ENCODE peak calls at places on chromosomes 2 and 18, in eight cellular contexts. One of them, this sample, is unnamed.
A peak's percentile ranks its signal among the peaks of the same experiment; 100 is the strongest.

GRCh38 chr2:224887159-224887558 is 155.1 kb downstream of the DOCK10 start:
- DNase-seq in upper lobe of right lung: no peak
- DNase-seq in HS-5: no peak
- DNase-seq in CD8-positive, alpha-beta T cell: no peak
- DNase-seq in non-pigmented ciliary epithelial cell: no peak
- DNase-seq in EL: peak; percentile 57
- DNase-seq in RKO: no peak
- DNase-seq in NCI-H1930: no peak
- DNase-seq in this sample: no peak

GRCh38 chr2:26621469-26622199 is 19.5 kb downstream of the CIB4 start:
- DNase-seq in upper lobe of right lung: peak; percentile 16
- DNase-seq in HS-5: no peak
- DNase-seq in CD8-positive, alpha-beta T cell: no peak
- DNase-seq in non-pigmented ciliary epithelial cell: no peak
- DNase-seq in EL: peak; percentile 15
- DNase-seq in RKO: no peak
- DNase-seq in NCI-H1930: no peak
- DNase-seq in this sample: no peak

GRCh38 chr2:146108993-146109392 is 1589.1 kb upstream of the ZEB2 start:
- DNase-seq in upper lobe of right lung: no peak
- DNase-seq in HS-5: peak; percentile 53
- DNase-seq in CD8-positive, alpha-beta T cell: no peak
- DNase-seq in non-pigmented ciliary epithelial cell: no peak
- DNase-seq in EL: peak; percentile 63
- DNase-seq in RKO: no peak
- DNase-seq in NCI-H1930: no peak
- DNase-seq in this sample: no peak

GRCh38 chr2:74188018-74188601 is 9.4 kb upstream of the MOB1A start:
- DNase-seq in upper lobe of right lung: no peak
- DNase-seq in HS-5: peak; percentile 75
- DNase-seq in CD8-positive, alpha-beta T cell: no peak
- DNase-seq in non-pigmented ciliary epithelial cell: no peak
- DNase-seq in EL: peak; percentile 60
- DNase-seq in RKO: no peak
- DNase-seq in NCI-H1930: no peak
- DNase-seq in this sample: no peak

GRCh38 chr2:26581991-26582842 is 58.9 kb downstream of the CIB4 start:
- DNase-seq in upper lobe of right lung: peak; percentile 40
- DNase-seq in HS-5: no peak
- DNase-seq in CD8-positive, alpha-beta T cell: no peak
- DNase-seq in non-pigmented ciliary epithelial cell: no peak
- DNase-seq in EL: no peak
- DNase-seq in RKO: no peak
- DNase-seq in NCI-H1930: no peak
- DNase-seq in this sample: no peak

GRCh38 chr18:48634491-48634890 is 95.7 kb downstream of the CTIF start:
- DNase-seq in upper lobe of right lung: peak; percentile 29
- DNase-seq in HS-5: no peak
- DNase-seq in CD8-positive, alpha-beta T cell: no peak
- DNase-seq in non-pigmented ciliary epithelial cell: no peak
- DNase-seq in EL: no peak
- DNase-seq in RKO: no peak
- DNase-seq in NCI-H1930: no peak
- DNase-seq in this sample: no peak

GRCh38 chr2:29246388-29247300 is 131.4 kb downstream of the CLIP4 start:
- DNase-seq in upper lobe of right lung: no peak
- DNase-seq in HS-5: no peak
- DNase-seq in CD8-positive, alpha-beta T cell: no peak
- DNase-seq in non-pigmented ciliary epithelial cell: no peak
- DNase-seq in EL: no peak
- DNase-seq in RKO: no peak
- DNase-seq in NCI-H1930: no peak
- DNase-seq in this sample: no peak

GRCh38 chr2:43110442-43110871 is 115.9 kb downstream of the ZFP36L2 start:
- DNase-seq in upper lobe of right lung: no peak
- DNase-seq in HS-5: no peak
- DNase-seq in CD8-positive, alpha-beta T cell: no peak
- DNase-seq in non-pigmented ciliary epithelial cell: peak; percentile 65
- DNase-seq in EL: peak; percentile 68
- DNase-seq in RKO: no peak
- DNase-seq in NCI-H1930: no peak
- DNase-seq in this sample: no peak

GRCh38 chr2:239328306-239329191 is 72.3 kb downstream of the HDAC4 start:
- DNase-seq in upper lobe of right lung: no peak
- DNase-seq in HS-5: no peak
- DNase-seq in CD8-positive, alpha-beta T cell: no peak
- DNase-seq in non-pigmented ciliary epithelial cell: peak; percentile 38
- DNase-seq in EL: no peak
- DNase-seq in RKO: no peak
- DNase-seq in NCI-H1930: no peak
- DNase-seq in this sample: no peak

GRCh38 chr2:71791051-71791450 is 337.7 kb downstream of the DYSF start:
- DNase-seq in upper lobe of right lung: no peak
- DNase-seq in HS-5: no peak
- DNase-seq in CD8-positive, alpha-beta T cell: no peak
- DNase-seq in non-pigmented ciliary epithelial cell: no peak
- DNase-seq in EL: no peak
- DNase-seq in RKO: no peak
- DNase-seq in NCI-H1930: no peak
- DNase-seq in this sample: no peak

GRCh38 chr2:160075171-160075570 is 12.8 kb upstream of the PLA2R1 start:
- DNase-seq in upper lobe of right lung: no peak
- DNase-seq in HS-5: peak; percentile 77
- DNase-seq in CD8-positive, alpha-beta T cell: no peak
- DNase-seq in non-pigmented ciliary epithelial cell: peak; percentile 71
- DNase-seq in EL: peak; percentile 93
- DNase-seq in RKO: no peak
- DNase-seq in NCI-H1930: no peak
- DNase-seq in this sample: no peak

GRCh38 chr18:55510809-55511208 is 77.2 kb downstream of the TCF4 start:
- DNase-seq in upper lobe of right lung: no peak
- DNase-seq in HS-5: peak; percentile 47
- DNase-seq in CD8-positive, alpha-beta T cell: no peak
- DNase-seq in non-pigmented ciliary epithelial cell: peak; percentile 68
- DNase-seq in EL: peak; percentile 68
- DNase-seq in RKO: no peak
- DNase-seq in NCI-H1930: no peak
- DNase-seq in this sample: no peak

GRCh38 chr2:74792282-74792681 is 41.6 kb upstream of the HK2 start:
- DNase-seq in upper lobe of right lung: no peak
- DNase-seq in HS-5: no peak
- DNase-seq in CD8-positive, alpha-beta T cell: no peak
- DNase-seq in non-pigmented ciliary epithelial cell: no peak
- DNase-seq in EL: no peak
- DNase-seq in RKO: no peak
- DNase-seq in NCI-H1930: no peak
- DNase-seq in this sample: no peak

GRCh38 chr2:137357641-137358040 is 592.3 kb downstream of the THSD7B start:
- DNase-seq in upper lobe of right lung: no peak
- DNase-seq in HS-5: no peak
- DNase-seq in CD8-positive, alpha-beta T cell: no peak
- DNase-seq in non-pigmented ciliary epithelial cell: no peak
- DNase-seq in EL: no peak
- DNase-seq in RKO: no peak
- DNase-seq in NCI-H1930: no peak
- DNase-seq in this sample: no peak

GRCh38 chr2:232502901-232503791 is 15.5 kb upstream of the ECEL1 start:
- DNase-seq in upper lobe of right lung: no peak
- DNase-seq in HS-5: no peak
- DNase-seq in CD8-positive, alpha-beta T cell: peak; percentile 14
- DNase-seq in non-pigmented ciliary epithelial cell: no peak
- DNase-seq in EL: peak; percentile 35
- DNase-seq in RKO: no peak
- DNase-seq in NCI-H1930: no peak
- DNase-seq in this sample: no peak

This sample was measured in NCI-H1417 treated with DMSO at 0.1 percent for 48 hours.